ENCODE peak calls at places on chromosomes 3 and 15, in seven cellular contexts. Q is foreskin fibroblast, M is ELR, Y is NCI-H1105 treated with DMSO at 0.1 percent for 48 hours, W is H7, U is breast epithelium, P is fibroblast of the aortic adventitia. C is an unnamed sample.

GRCh38 chr3:45123841-45124269 is 22.3 kb downstream of the CDCP1 start:
- DNase-seq in U (no peak), P (peak; percentile 73), Y (no peak), W (no peak), M (peak; percentile 96), Q (peak; percentile 96), C (no peak)

GRCh38 chr3:11435420-11435819 is 163.2 kb downstream of the ATG7 start:
- DNase-seq in U (no peak), P (no peak), W (no peak), M (no peak), Q (no peak), Y (no peak), C (no peak)

GRCh38 chr3:52439426-52440248 is 5.3 kb downstream of the SEMA3G start:
- DNase-seq in Q (no peak), M (no peak), P (no peak), W (peak; percentile 35), U (no peak), Y (no peak), C (no peak)

GRCh38 chr15:70267306-70267705 is 169.6 kb upstream of the TLE3 start:
- DNase-seq in Y (no peak), U (no peak), Q (no peak), M (no peak), W (no peak), P (no peak), C (no peak)

GRCh38 chr3:160829486-160830009 is 73.5 kb downstream of the PPM1L start:
- DNase-seq in Q (no peak), M (no peak), P (no peak), U (no peak), Y (no peak), W (no peak), C (no peak)

GRCh38 chr3:48478631-48479555 is 25.1 kb downstream of the SHISA5 start:
- DNase-seq in W (no peak), P (no peak), Y (no peak), U (no peak), Q (no peak), M (no peak), C (no peak)

GRCh38 chr3:16844222-16844621 is 40.5 kb upstream of the PLCL2 start:
- DNase-seq in Q (no peak), Y (no peak), W (no peak), P (no peak), U (no peak), M (no peak), C (no peak)

GRCh38 chr15:64753419-64754185 is 21.8 kb downstream of the RBPMS2 start:
- DNase-seq in U (no peak), M (no peak), W (no peak), Y (no peak), Q (no peak), P (no peak), C (no peak)

GRCh38 chr3:136678981-136679380 is 73.2 kb downstream of the STAG1 start:
- DNase-seq in U (no peak), Y (no peak), M (no peak), W (no peak), Q (no peak), P (peak; percentile 54), C (no peak)

GRCh38 chr3:1118074-1118473 is 25.2 kb downstream of the CNTN6 start:
- DNase-seq in W (no peak), U (no peak), Q (no peak), M (no peak), Y (no peak), P (peak; percentile 5), C (no peak)

C was measured in thyroid gland.